ENCODE peak calls at places on chromosomes 1 and 21, in four cellular contexts. K is mesendoderm, I is H9, Y is H1. Z is an unnamed sample. For H3K79me2, the result is how much of the 10 kb centered on the place peaks cover.

GRCh38 chr1:207619833-207620572 is 24.9 kb upstream of the CR1L start:
- DNase-seq in K (peak), I (no peak), Y (no peak), Z (peak)

GRCh38 chr1:34186741-34187494 is 10.2 kb downstream of the C1orf94 start:
- DNase-seq in K (no peak), I (no peak), Y (no peak), Z (no peak)

GRCh38 chr1:17776426-17776825 is 21.3 kb downstream of the ACTL8 start:
- DNase-seq in K (no peak), I (no peak), Y (no peak), Z (no peak)

GRCh38 chr1:217881607-217882332 is 250.6 kb downstream of the SPATA17 start:
- DNase-seq in K (peak), I (no peak), Y (no peak), Z (peak)

GRCh38 chr1:89995595-89996397 is 886 bp downstream of the ZNF326 start:
- DNase-seq in K (peak), I (no peak), Y (no peak), Z (no peak)

GRCh38 chr1:181704556-181704955 is 221.2 kb downstream of the CACNA1E start:
- DNase-seq in K (peak), I (no peak), Y (no peak), Z (no peak)

GRCh38 chr1:235888119-235888643 is 21.5 kb upstream of the LYST start:
- DNase-seq in K (no peak), I (no peak), Y (no peak), Z (no peak)

GRCh38 chr1:63148825-63149645 is 173.3 kb upstream of the FOXD3 start:
- DNase-seq in K (peak), I (peak), Y (peak), Z (no peak)

GRCh38 chr1:184191181-184191601 is 139.7 kb downstream of the TSEN15 start:
- DNase-seq in K (peak), I (no peak), Y (no peak), Z (no peak)

GRCh38 chr21:45611296-45611695 is 32.2 kb upstream of the PCBP3 start:
- DNase-seq in K (no peak), I (peak), Y (no peak), Z (no peak)

GRCh38 chr1:31497601-31498000 is 78.7 kb upstream of the TINAGL1 start:
- DNase-seq in K (no peak), I (no peak), Y (no peak), Z (no peak)

GRCh38 chr1:245217853-245218608 is 63.2 kb downstream of the KIF26B start:
- DNase-seq in K (no peak), I (no peak), Y (no peak), Z (no peak)

GRCh38 chr1:98315309-98315708 is 346.2 kb upstream of the SNX7 start:
- DNase-seq in K (no peak), I (no peak), Y (no peak), Z (no peak)

GRCh38 chr1:50349242-50349565 is 74.0 kb downstream of the DMRTA2 start:
- DNase-seq in K (no peak), I (no peak), Y (no peak), Z (no peak)

GRCh38 chr1:115949156-115949555 is 27.2 kb upstream of the SLC22A15 start:
- DNase-seq in K (no peak), I (no peak), Y (no peak), Z (no peak)

GRCh38 chr1:187959062-187959461 is 1130.3 kb downstream of the PLA2G4A start:
- DNase-seq in K (no peak), I (no peak), Y (no peak), Z (no peak)

GRCh38 chr1:108575241-108575850 is 15.4 kb downstream of the EEIG2 start:
- DNase-seq in K (no peak), I (no peak), Y (no peak), Z (no peak)

GRCh38 chr1:22216210-22216883 is 73.5 kb upstream of the WNT4 start:
- DNase-seq in K (no peak), I (peak), Y (no peak), Z (no peak)

GRCh38 chr1:82564338-82564737 is 763.6 kb downstream of the ADGRL2 start:
- DNase-seq in K (no peak), I (no peak), Y (no peak), Z (no peak)

GRCh38 chr1:38451541-38451993 is 405.0 kb upstream of the POU3F1 start:
- DNase-seq in K (peak), I (no peak), Y (peak), Z (no peak)

GRCh38 chr1:59619576-59619975 is 195.2 kb upstream of the HOOK1 start:
- DNase-seq in K (no peak), I (no peak), Y (no peak), Z (no peak)

GRCh38 chr1:23570001-23570691 is 10.8 kb upstream of the ID3 start:
- DNase-seq in K (no peak), I (no peak), Y (no peak), Z (no peak)
- H3K23ac ChIP-seq in K (no peak), I (no peak), Y (no peak), Z (no peak)

DNA sequence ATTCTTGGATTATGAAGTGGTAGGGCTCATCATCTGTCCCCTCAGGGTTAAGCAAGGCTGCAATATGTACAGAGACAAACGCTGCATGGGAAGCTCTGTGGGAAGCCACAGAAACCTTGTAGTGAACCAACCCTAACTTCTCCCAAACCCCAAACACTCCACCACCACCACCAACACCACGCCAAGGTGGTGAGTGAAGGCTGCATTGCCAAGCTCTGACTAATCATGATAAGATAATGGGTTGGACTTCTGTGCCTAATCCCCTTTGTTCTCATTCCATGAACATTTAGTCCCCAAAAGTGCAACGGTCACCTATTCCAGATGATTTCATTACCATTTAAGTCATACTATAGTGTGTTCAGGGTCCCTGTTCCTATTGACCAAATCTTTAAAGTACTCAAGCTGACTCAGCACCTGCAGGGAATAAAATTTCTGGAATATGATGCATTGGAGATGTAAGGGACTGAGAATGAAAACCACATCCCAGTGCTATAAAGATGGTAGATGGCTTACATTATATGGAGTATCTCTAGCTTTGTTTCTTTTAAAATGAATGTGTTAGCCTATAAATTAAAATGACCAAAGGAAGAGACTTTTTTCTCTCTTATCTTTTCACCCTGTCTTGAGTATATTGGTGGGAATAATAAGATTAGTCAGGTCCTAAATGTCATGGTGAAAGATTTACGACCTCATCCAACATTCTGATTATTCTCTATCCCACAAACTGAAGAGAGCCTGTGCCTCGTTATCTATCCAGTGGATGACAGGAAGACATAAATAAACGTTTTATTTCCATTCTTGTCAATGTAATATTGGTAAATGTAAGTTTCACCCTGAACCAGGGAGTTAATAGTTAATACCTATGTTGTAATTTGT is 22.6 kb upstream of the PLD5 start:
- DNase-seq in K (no peak), I (no peak), Y (no peak), Z (no peak)
- H3K79me2 ChIP-seq in K (under half), I (under half), Y (under half), Z (under half)

DNA sequence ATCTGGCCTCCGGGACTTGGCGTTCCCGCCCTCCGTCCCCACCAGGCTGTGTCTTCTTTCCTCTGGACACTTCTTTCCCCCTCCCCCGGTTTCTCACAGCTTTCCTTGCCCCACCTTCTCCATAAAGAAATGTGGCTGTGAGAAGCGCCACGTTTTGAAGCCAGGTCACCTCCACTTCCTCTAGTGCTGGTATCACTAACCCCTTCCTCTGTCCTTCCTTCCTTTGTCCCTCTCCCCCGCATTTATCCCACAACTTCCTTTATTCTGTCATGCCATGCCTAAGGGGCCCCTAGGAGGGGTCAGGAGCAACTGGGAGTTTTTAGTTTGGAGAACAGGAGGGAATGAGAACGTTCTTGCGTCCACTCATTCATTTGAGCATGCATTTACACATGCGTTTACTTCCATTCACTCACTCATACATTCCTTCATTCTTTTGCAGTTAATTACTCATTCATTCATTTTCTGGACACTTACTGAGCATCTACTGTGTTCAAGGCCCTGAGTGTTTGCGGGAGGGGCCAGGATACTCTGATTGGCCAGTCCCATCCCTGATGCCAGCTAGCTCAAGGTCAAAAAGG is 5.0 kb upstream of the ACOT11 start:
- DNase-seq in K (no peak), I (no peak), Y (no peak), Z (peak)
- H3K23ac ChIP-seq in K (no peak), I (no peak), Y (no peak), Z (no peak)

DNA sequence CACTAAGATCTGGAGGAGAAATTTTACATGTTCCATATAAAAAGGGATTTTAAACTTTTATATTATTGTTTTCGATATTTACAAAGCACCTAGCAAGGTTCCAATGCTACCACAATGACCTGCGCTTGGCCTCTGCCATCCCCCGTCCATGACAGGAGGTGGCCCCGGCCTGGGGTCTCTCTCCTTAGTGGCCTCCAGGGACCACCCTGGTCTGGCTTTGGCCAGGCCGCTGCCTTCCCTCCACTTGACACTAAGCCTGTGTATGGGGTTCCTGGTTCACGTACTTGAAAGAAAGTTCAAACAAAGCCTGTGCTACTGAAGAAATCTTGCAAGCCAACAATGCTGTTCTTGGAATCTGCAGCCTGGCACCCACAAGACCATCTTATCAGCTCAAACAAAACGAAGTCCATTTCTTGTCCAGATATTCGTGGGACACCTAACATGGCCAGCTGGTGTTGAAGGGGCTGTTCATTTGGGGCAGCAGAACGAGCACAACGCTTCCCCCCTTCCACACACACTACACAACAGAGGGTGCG is 12.8 kb downstream of the PRDM15 start:
- DNase-seq in K (no peak), I (no peak), Y (no peak), Z (no peak)
- H3K79me2 ChIP-seq in K (under half), I (under half), Y (under half), Z (under half)

DNA sequence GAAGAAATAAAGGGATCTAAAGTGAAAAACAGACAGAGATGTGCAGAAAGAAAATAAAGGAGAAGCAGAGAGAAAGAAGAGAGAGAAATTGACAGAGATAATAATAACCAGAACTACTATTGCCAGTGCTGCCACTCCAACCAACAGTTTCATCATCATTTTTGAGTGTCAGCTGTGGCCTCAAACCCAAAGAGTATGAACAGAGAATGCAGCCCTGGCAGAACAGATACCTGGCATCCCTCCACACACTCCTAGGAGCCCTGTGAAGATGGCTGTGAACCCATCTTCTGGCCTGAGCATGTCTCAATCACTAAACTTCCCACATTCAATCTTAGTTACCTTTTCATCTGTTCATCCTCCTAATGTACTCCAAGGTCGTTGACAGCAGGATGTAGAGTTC is 385.8 kb upstream of the NFIA start:
- DNase-seq in K (no peak), I (no peak), Y (no peak), Z (no peak)
- H3K23ac ChIP-seq in K (no peak), I (no peak), Y (no peak), Z (no peak)

GRCh38 chr21:37797403-37797802 is 118.9 kb downstream of the KCNJ6 start:
- DNase-seq in K (no peak), I (no peak), Y (no peak), Z (no peak)
- H3K79me2 ChIP-seq in K (under half), I (under half), Y (under half), Z (under half)

DNA sequence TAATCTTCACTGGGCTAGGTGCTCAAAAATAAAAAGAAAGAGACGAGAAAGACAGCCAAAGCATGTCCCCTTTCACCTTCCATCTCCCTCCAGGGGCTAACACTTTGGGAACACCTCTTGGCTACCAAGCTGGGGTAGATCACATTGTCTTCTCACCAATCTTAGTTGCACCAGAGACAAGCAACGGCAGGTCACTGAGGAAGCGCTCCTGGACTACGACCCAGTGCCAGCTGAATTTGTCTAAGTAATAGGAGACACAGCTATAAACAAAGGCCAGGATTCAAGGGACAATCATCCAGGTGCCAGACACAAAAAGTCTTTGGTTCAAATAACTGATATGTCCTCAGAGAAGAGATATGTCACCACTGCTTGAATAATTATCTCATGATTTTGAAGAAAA is 100.4 kb downstream of the SLC45A1 start:
- DNase-seq in K (no peak), I (no peak), Y (no peak), Z (no peak)
- H3K23ac ChIP-seq in K (no peak), I (no peak), Y (no peak), Z (no peak)

GRCh38 chr1:113872219-113872934 is 865 bp upstream of the PTPN22 start:
- DNase-seq in K (no peak), I (no peak), Y (no peak), Z (no peak)

GRCh38 chr1:113868387-113869083 is 3.0 kb downstream of the PTPN22 start:
- DNase-seq in K (no peak), I (no peak), Y (no peak), Z (no peak)

GRCh38 chr1:113874017-113874879 is 2.7 kb upstream of the PTPN22 start:
- DNase-seq in K (peak), I (peak), Y (no peak), Z (no peak)

GRCh38 chr1:113871597-113872113 is at the start of gene PTPN22:
- DNase-seq in K (no peak), I (no peak), Y (no peak), Z (peak)

GRCh38 chr1:113870778-113871177 is 734 bp downstream of the PTPN22 start:
- DNase-seq in K (no peak), I (no peak), Y (no peak), Z (no peak)
- H3K79me2 ChIP-seq in K (under half), I (under half), Y (under half), Z (under half)